ENCODE peak calls at places on chromosomes 3 and 15, in four cellular contexts. N, L, R and W are unnamed samples.
A peak's percentile ranks its signal among the peaks of the same experiment; 100 is the strongest.

GRCh38 chr3:49671291-49672288 is 2.6 kb upstream of the APEH start:
- DNase-seq in R (peak; percentile 64), L (peak; percentile 75), N (no peak), W (no peak)

GRCh38 chr3:4684976-4685375 is 191.8 kb downstream of the ITPR1 start:
- DNase-seq in L (no peak), R (no peak), N (no peak), W (no peak)

GRCh38 chr3:20141841-20142240 is 44.2 kb downstream of the SGO1 start:
- DNase-seq in N (no peak), R (peak; percentile 86), L (no peak), W (peak; percentile 74)

GRCh38 chr15:81337241-81337640 is 13.3 kb upstream of the STARD5 start:
- DNase-seq in L (no peak), R (no peak), N (no peak), W (no peak)

GRCh38 chr15:66288093-66288492 is 5.3 kb upstream of the DIS3L start:
- DNase-seq in N (no peak), R (no peak), L (peak; percentile 77), W (no peak)

GRCh38 chr15:44596511-44597010 is 59.6 kb downstream of the EIF3J start:
- DNase-seq in N (no peak), L (no peak), R (no peak), W (no peak)

GRCh38 chr3:58536501-58537411 is at the start of gene ACOX2:
- DNase-seq in R (no peak), N (no peak), L (peak; percentile 80), W (no peak)

GRCh38 chr15:57302640-57303257 is 73.6 kb upstream of the CGNL1 start:
- DNase-seq in R (no peak), L (no peak), N (no peak), W (no peak)

GRCh38 chr3:140432176-140432753 is 245.6 kb upstream of the TRIM42 start:
- DNase-seq in L (no peak), R (no peak), N (no peak), W (no peak)

GRCh38 chr15:38072507-38073277 is 138.3 kb downstream of the TMCO5A start:
- DNase-seq in N (no peak), L (peak; percentile 74), R (peak; percentile 91), W (peak; percentile 88)

GRCh38 chr3:3577823-3578222 is 221.4 kb upstream of the LRRN1 start:
- DNase-seq in R (no peak), L (no peak), N (no peak), W (no peak)

GRCh38 chr3:11554236-11554610 is 89.5 kb downstream of the VGLL4 start:
- DNase-seq in N (no peak), R (no peak), L (no peak), W (no peak)

GRCh38 chr3:106261915-106262683 is 393.3 kb upstream of the CBLB start:
- DNase-seq in L (no peak), R (no peak), N (no peak), W (no peak)

GRCh38 chr3:11570789-11571495 is 72.8 kb downstream of the VGLL4 start:
- DNase-seq in L (no peak), N (no peak), R (no peak), W (no peak)

GRCh38 chr15:92808611-92809063 is 91.5 kb upstream of the CHD2 start:
- DNase-seq in L (peak; percentile 61), R (no peak), N (no peak), W (peak; percentile 44)

GRCh38 chr3:114155370-114155821 is 23.5 kb downstream of the DRD3 start:
- DNase-seq in N (no peak), R (no peak), L (peak; percentile 7), W (no peak)

GRCh38 chr3:103684956-103685355 is 1250.1 kb downstream of the ZPLD1 start:
- DNase-seq in L (no peak), R (no peak), N (no peak), W (no peak)

GRCh38 chr3:184560531-184560930 is 1.1 kb upstream of the EPHB3 start:
- DNase-seq in R (no peak), L (no peak), N (no peak), W (no peak)

GRCh38 chr3:184562875-184563568 is 1.4 kb downstream of the EPHB3 start:
- DNase-seq in L (no peak), R (no peak), N (no peak), W (no peak)

GRCh38 chr3:184562146-184562861 is 719 bp downstream of the EPHB3 start:
- DNase-seq in L (no peak), N (no peak), R (no peak), W (no peak)

GRCh38 chr3:184560992-184561328 is 625 bp upstream of the EPHB3 start:
- DNase-seq in R (no peak), L (no peak), N (no peak), W (no peak)

GRCh38 chr3:184561329-184562145 is at the start of gene EPHB3:
- DNase-seq in L (peak; percentile 97), N (peak; percentile 87), R (peak; percentile 100), W (peak; percentile 98)
- H3K27ac ChIP-seq in L (no peak within 1 kb of the TSS), N (peak within 1 kb of the TSS; percentile 94), R (no peak within 1 kb of the TSS), W (peak within 1 kb of the TSS; percentile 61)

GRCh38 chr3:29441422-29441821 is 160.6 kb downstream of the RBMS3 start:
- DNase-seq in N (no peak), R (no peak), L (no peak), W (no peak)

GRCh38 chr3:29438580-29438979 is 157.7 kb downstream of the RBMS3 start:
- DNase-seq in R (no peak), L (no peak), N (no peak), W (no peak)

GRCh38 chr3:29436612-29437313 is 155.9 kb downstream of the RBMS3 start:
- DNase-seq in R (no peak), L (no peak), N (no peak), W (no peak)

GRCh38 chr3:29440321-29441019 is 159.6 kb downstream of the RBMS3 start:
- DNase-seq in N (no peak), R (peak; percentile 45), L (peak; percentile 3), W (no peak)

GRCh38 chr3:29441020-29441324 is 160.1 kb downstream of the RBMS3 start:
- DNase-seq in L (no peak), R (no peak), N (no peak), W (no peak)
- H3K27ac ChIP-seq in L (no peak overlapping the region), R (no peak overlapping the region), N (no peak overlapping the region), W (no peak overlapping the region)

GRCh38 chr3:129308636-129309035 is 30.0 kb downstream of the HMCES start:
- DNase-seq in N (no peak), R (no peak), L (no peak), W (no peak)

GRCh38 chr3:129305592-129306091 is 27.0 kb downstream of the HMCES start:
- DNase-seq in N (no peak), R (peak; percentile 96), L (no peak), W (peak; percentile 40)

GRCh38 chr3:129304141-129304540 is 25.5 kb downstream of the HMCES start:
- DNase-seq in N (no peak), L (no peak), R (no peak), W (no peak)

GRCh38 chr3:129310111-129310601 is 31.5 kb downstream of the HMCES start:
- DNase-seq in N (no peak), L (peak; percentile 43), R (no peak), W (no peak)

GRCh38 chr3:129304553-129305222 is 26.0 kb downstream of the HMCES start:
- DNase-seq in R (no peak), L (no peak), N (no peak), W (no peak)
- H3K27ac ChIP-seq in R (peak overlapping the region; percentile 69), L (no peak overlapping the region), N (peak overlapping the region; percentile 66), W (no peak overlapping the region)

GRCh38 chr3:52019352-52020080 is 23.8 kb upstream of the RPL29 start:
- DNase-seq in N (no peak), L (no peak), R (no peak), W (no peak)
- H3K27ac ChIP-seq in N (peak overlapping the region; percentile 13), L (no peak overlapping the region), R (no peak overlapping the region), W (no peak overlapping the region)